ENCODE peak calls at places on chromosomes 6 and 20, in four cellular contexts. H, I, K and R are unnamed samples. For H3K4me1, the result is how much of the 10 kb centered on the place peaks cover.

GRCh38 chr20:19283503-19283902 is 71.1 kb downstream of the SLC24A3 start:
- DNase-seq in I (no peak), K (no peak), H (no peak), R (no peak)

GRCh38 chr20:36491901-36492617 is 49.3 kb upstream of the MYL9 start:
- DNase-seq in H (peak), K (no peak), I (no peak), R (no peak)

GRCh38 chr6:10316327-10316726 is 98.5 kb downstream of the TFAP2A start:
- DNase-seq in K (no peak), I (no peak), H (no peak), R (no peak)

GRCh38 chr20:63383556-63383955 is 22.4 kb upstream of the CHRNA4 start:
- DNase-seq in K (no peak), I (no peak), H (no peak), R (no peak)

GRCh38 chr20:35768731-35769664 is 2.8 kb upstream of the PHF20 start:
- DNase-seq in K (peak), I (peak), H (peak), R (peak)

GRCh38 chr6:134477991-134478635 is 160.2 kb upstream of the SGK1 start:
- DNase-seq in I (no peak), H (no peak), K (no peak), R (no peak)

GRCh38 chr6:12785301-12785700 is 68.7 kb downstream of the PHACTR1 start:
- DNase-seq in I (no peak), H (no peak), K (no peak), R (no peak)

GRCh38 chr20:18984238-18985200 is 170.9 kb downstream of the SCP2D1 start:
- DNase-seq in H (no peak), I (no peak), K (no peak), R (no peak)

GRCh38 chr6:44660561-44661220 is 273.2 kb downstream of the CDC5L start:
- DNase-seq in I (no peak), K (no peak), H (no peak), R (no peak)

GRCh38 chr20:50188879-50189680 is 1.6 kb upstream of the CEBPB start:
- DNase-seq in H (no peak), I (no peak), K (no peak), R (no peak)

GRCh38 chr6:136306466-136306865 is 16.8 kb upstream of the BCLAF1 start:
- DNase-seq in I (no peak), H (no peak), K (no peak), R (no peak)

GRCh38 chr6:1771324-1771723 is 161.6 kb downstream of the FOXC1 start:
- DNase-seq in I (no peak), H (no peak), K (no peak), R (no peak)

GRCh38 chr6:41970436-41970846 is 28.8 kb upstream of the CCND3 start:
- DNase-seq in I (no peak), K (peak), H (no peak), R (no peak)

GRCh38 chr6:72305971-72306370 is 315.9 kb upstream of the KCNQ5 start:
- DNase-seq in K (no peak), I (no peak), H (no peak), R (no peak)

GRCh38 chr6:168252267-168252666 is 67.3 kb downstream of the DACT2 start:
- DNase-seq in K (no peak), I (no peak), H (no peak), R (no peak)

GRCh38 chr6:56724455-56724854 is 81.8 kb upstream of the DST start:
- DNase-seq in I (no peak), H (no peak), K (no peak), R (no peak)

GRCh38 chr20:5844063-5844681 is 94.0 kb downstream of the SHLD1 start:
- DNase-seq in K (no peak), H (no peak), I (no peak), R (no peak)

GRCh38 chr6:136549359-136550044 is 720 bp downstream of the MAP7 start:
- DNase-seq in H (no peak), K (no peak), I (no peak), R (no peak)

GRCh38 chr20:22490287-22491187 is 93.8 kb downstream of the FOXA2 start:
- DNase-seq in H (no peak), I (no peak), K (no peak), R (no peak)

GRCh38 chr20:12775041-12775440 is 233.7 kb upstream of the SPTLC3 start:
- DNase-seq in K (no peak), H (no peak), I (no peak), R (no peak)

GRCh38 chr20:32368930-32369329 is 10.8 kb downstream of the ASXL1 start:
- DNase-seq in I (no peak), K (no peak), H (no peak), R (no peak)

GRCh38 chr6:5333653-5334052 is 72.3 kb downstream of the FARS2 start:
- DNase-seq in I (no peak), K (no peak), H (no peak), R (no peak)

GRCh38 chr20:6081236-6081635 is 27.4 kb upstream of the LRRN4 start:
- DNase-seq in I (no peak), K (peak), H (no peak), R (no peak)

GRCh38 chr6:97195117-97195516 is 87.9 kb downstream of the MMS22L start:
- DNase-seq in H (peak), K (no peak), I (no peak), R (no peak)

GRCh38 chr20:51533291-51534172 is 9.0 kb downstream of the NFATC2 start:
- DNase-seq in I (no peak), H (no peak), K (no peak), R (no peak)

GRCh38 chr6:132961610-132962009 is 147.2 kb downstream of the RPS12 start:
- DNase-seq in K (no peak), I (no peak), H (no peak), R (no peak)

GRCh38 chr6:16505711-16506362 is 255.4 kb downstream of the ATXN1 start:
- DNase-seq in K (no peak), H (peak), I (no peak), R (no peak)

GRCh38 chr20:58037631-58038030 is 190.8 kb downstream of the ANKRD60 start:
- DNase-seq in H (no peak), K (no peak), I (no peak), R (no peak)

GRCh38 chr6:74991573-74992332 is 214.1 kb downstream of the COL12A1 start:
- DNase-seq in K (no peak), I (no peak), H (no peak), R (no peak)

GRCh38 chr20:51529027-51529749 is 13.3 kb downstream of the NFATC2 start:
- DNase-seq in I (no peak), H (no peak), K (no peak), R (no peak)

GRCh38 chr20:45867811-45868176 is 10.4 kb downstream of the ZSWIM3 start:
- DNase-seq in K (no peak), H (no peak), I (no peak), R (no peak)

GRCh38 chr20:8244637-8245036 is 112.6 kb downstream of the PLCB1 start:
- DNase-seq in H (peak), K (peak), I (no peak), R (no peak)

GRCh38 chr6:165658395-165659058 is 4.5 kb downstream of the PDE10A start:
- DNase-seq in K (no peak), H (no peak), I (no peak), R (no peak)

GRCh38 chr20:444862-445426 is 17.4 kb downstream of the TBC1D20 start:
- DNase-seq in K (no peak), I (no peak), H (no peak), R (no peak)

GRCh38 chr6:157908369-157909281 is 73.0 kb upstream of the SYNJ2 start:
- DNase-seq in H (no peak), I (no peak), K (no peak), R (no peak)

GRCh38 chr20:47273591-47274235 is 82.8 kb downstream of the ZMYND8 start:
- DNase-seq in K (no peak), I (no peak), H (no peak), R (no peak)

GRCh38 chr20:44542902-44543301 is 21.0 kb upstream of the SERINC3 start:
- DNase-seq in I (no peak), H (no peak), K (no peak), R (no peak)
- H3K27ac ChIP-seq in I (no peak), H (no peak), K (no peak), R (peak)

GRCh38 chr6:131060311-131060710 is 2.7 kb downstream of the EPB41L2 start:
- DNase-seq in H (no peak), K (no peak), I (no peak), R (no peak)
- H3K4me1 ChIP-seq in H (under half), K (under half), I (under half), R (under half)

GRCh38 chr20:44111712-44112335 is 75.2 kb downstream of the JPH2 start:
- DNase-seq in K (no peak), I (no peak), H (no peak), R (no peak)

GRCh38 chr20:44112456-44112855 is 74.5 kb downstream of the JPH2 start:
- DNase-seq in K (no peak), H (no peak), I (no peak), R (no peak)

GRCh38 chr20:44110816-44111568 is 76.0 kb downstream of the JPH2 start:
- DNase-seq in K (no peak), I (no peak), H (no peak), R (no peak)

GRCh38 chr20:44112889-44113641 is 73.9 kb downstream of the JPH2 start:
- DNase-seq in I (no peak), H (no peak), K (no peak), R (no peak)

GRCh38 chr20:44109951-44110361 is 77.0 kb downstream of the JPH2 start:
- DNase-seq in I (no peak), K (no peak), H (no peak), R (no peak)
- H3K27ac ChIP-seq in I (no peak), K (no peak), H (no peak), R (no peak)

DNA sequence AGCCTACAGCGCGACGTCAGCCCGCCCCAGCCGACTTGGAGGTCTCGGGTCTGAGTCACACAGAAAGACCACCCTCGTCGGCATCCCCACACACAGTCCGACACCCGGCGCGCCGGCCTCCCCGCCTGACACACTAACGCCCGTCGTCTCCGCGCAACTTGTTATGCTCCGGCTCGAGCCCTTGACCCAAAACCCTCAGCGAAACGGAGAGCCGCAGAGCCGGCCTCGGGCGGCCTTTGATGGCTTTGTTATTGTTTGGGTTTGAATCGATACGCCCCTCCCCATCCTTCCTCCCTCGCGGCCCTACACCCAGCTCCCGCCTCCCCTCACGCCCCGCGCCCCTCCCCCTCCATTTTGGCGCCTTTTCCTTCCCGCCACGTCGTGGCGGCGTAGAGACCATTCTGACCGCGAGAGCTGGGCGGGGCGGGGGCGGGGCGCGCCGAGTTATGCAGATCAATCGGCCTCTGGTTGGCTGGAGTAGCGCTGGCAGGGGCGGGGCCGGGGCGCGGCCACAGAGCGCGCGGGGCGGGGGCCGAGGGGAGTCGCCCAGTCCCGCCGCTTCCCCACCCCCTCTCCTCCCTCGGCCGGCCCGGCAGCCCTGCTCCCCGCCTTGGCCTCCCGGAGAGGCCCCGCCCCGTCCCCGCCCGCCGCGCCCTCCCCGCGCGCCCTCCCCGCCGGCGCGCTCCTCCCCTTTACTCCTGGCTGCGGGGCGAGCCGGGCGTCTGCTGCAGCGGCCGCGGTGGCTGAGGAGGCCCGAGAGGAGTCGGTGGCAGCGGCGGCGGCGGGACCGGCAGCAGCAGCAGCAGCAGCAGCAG is at the start of gene PIM1:
- DNase-seq in H (peak), K (peak), I (peak), R (peak)
- H3K4me1 ChIP-seq in H (under half), K (under half), I (half or more), R (half or more)